ENCODE peak calls at places on chromosomes 1 and 21, in four cellular contexts. V is NCI-H748 treated with DMSO at 0.1 percent for 48 hours, K is NCI-H1105, X is PC-9. N is an unnamed sample.

GRCh38 chr1:15337656-15338402 is 71.9 kb upstream of the EFHD2 start:
- DNase-seq in V (no peak), K (no peak), X (peak), N (no peak)

GRCh38 chr21:42067531-42068255 is 3.4 kb upstream of the UMODL1 start:
- DNase-seq in V (no peak), K (no peak), X (no peak), N (no peak)

GRCh38 chr1:109929170-109929569 is 18.5 kb downstream of the CSF1 start:
- DNase-seq in V (no peak), K (no peak), X (no peak), N (no peak)

GRCh38 chr1:22835920-22836319 is 125.3 kb downstream of the EPHB2 start:
- DNase-seq in V (no peak), K (no peak), X (no peak), N (peak)

GRCh38 chr1:184504012-184504694 is 117.3 kb downstream of the C1orf21 start:
- DNase-seq in V (peak), K (peak), X (no peak), N (no peak)

GRCh38 chr1:153578490-153578889 is 12.8 kb upstream of the S100A2 start:
- DNase-seq in V (no peak), K (no peak), X (no peak), N (no peak)

GRCh38 chr1:213300433-213300832 is 249.4 kb downstream of the RPS6KC1 start:
- DNase-seq in V (no peak), K (no peak), X (no peak), N (no peak)

GRCh38 chr1:117045644-117046043 is 14.5 kb upstream of the TTF2 start:
- DNase-seq in V (no peak), K (no peak), X (no peak), N (no peak)

GRCh38 chr21:41149199-41149598 is 18.8 kb upstream of the BACE2 start:
- DNase-seq in V (no peak), K (no peak), X (no peak), N (no peak)

GRCh38 chr1:115564201-115564600 is 77.6 kb upstream of the VANGL1 start:
- DNase-seq in V (no peak), K (no peak), X (no peak), N (no peak)

GRCh38 chr1:12186277-12186985 is 19.6 kb downstream of the TNFRSF1B start:
- DNase-seq in V (no peak), K (no peak), X (no peak), N (no peak)

GRCh38 chr1:117802546-117803257 is 126.7 kb downstream of the GDAP2 start:
- DNase-seq in V (no peak), K (no peak), X (no peak), N (no peak)

GRCh38 chr1:37845781-37846180 is 13.6 kb downstream of the MTF1 start:
- DNase-seq in V (no peak), K (no peak), X (no peak), N (no peak)

GRCh38 chr1:156228501-156228900 is 13.5 kb upstream of the BGLAP start:
- DNase-seq in V (no peak), K (no peak), X (no peak), N (no peak)

GRCh38 chr1:175679931-175680652 is 63.3 kb downstream of the TNR start:
- DNase-seq in V (no peak), K (no peak), X (no peak), N (no peak)

GRCh38 chr1:34057347-34057746 is 107.7 kb downstream of the CSMD2 start:
- DNase-seq in V (no peak), K (peak), X (no peak), N (no peak)

GRCh38 chr21:37863842-37864241 is 52.4 kb downstream of the KCNJ6 start:
- DNase-seq in V (no peak), K (no peak), X (no peak), N (peak)

GRCh38 chr21:15731243-15731613 is 1.4 kb downstream of the USP25 start:
- DNase-seq in V (no peak), K (no peak), X (peak), N (no peak)

GRCh38 chr1:174659823-174660222 is 212.1 kb downstream of the GPR52 start:
- DNase-seq in V (no peak), K (no peak), X (peak), N (peak)

GRCh38 chr1:110007458-110007857 is 22.9 kb downstream of the AHCYL1 start:
- DNase-seq in V (no peak), K (no peak), X (no peak), N (no peak)

GRCh38 chr1:94156226-94156625 is 35.3 kb upstream of the ABCA4 start:
- DNase-seq in V (no peak), K (no peak), X (no peak), N (no peak)

GRCh38 chr1:59877108-59877682 is 49.4 kb downstream of the CYP2J2 start:
- DNase-seq in V (no peak), K (no peak), X (no peak), N (no peak)

GRCh38 chr1:192270398-192270797 is 46.4 kb upstream of the RGS21 start:
- DNase-seq in V (no peak), K (no peak), X (no peak), N (no peak)

GRCh38 chr1:25099343-25099951 is 132.9 kb downstream of the SYF2 start:
- DNase-seq in V (peak), K (no peak), X (no peak), N (no peak)

GRCh38 chr1:151007853-151008243 is 401 bp upstream of the PRUNE1 start:
- DNase-seq in V (no peak), K (no peak), X (no peak), N (no peak)

GRCh38 chr1:39955547-39956539 is 898 bp downstream of the MFSD2A start:
- DNase-seq in V (peak), K (peak), X (peak), N (no peak)

GRCh38 chr1:17610085-17610484 is 70.6 kb downstream of the ARHGEF10L start:
- DNase-seq in V (no peak), K (no peak), X (no peak), N (no peak)

GRCh38 chr1:211386931-211387330 is 60.3 kb downstream of the TRAF5 start:
- DNase-seq in V (no peak), K (no peak), X (no peak), N (no peak)

GRCh38 chr1:32666866-32667566 is 16.0 kb downstream of the RBBP4 start:
- DNase-seq in V (no peak), K (no peak), X (no peak), N (no peak)

GRCh38 chr1:41767534-41767933 is 151.2 kb downstream of the HIVEP3 start:
- DNase-seq in V (no peak), K (no peak), X (no peak), N (no peak)

GRCh38 chr1:152013664-152014237 is 20.1 kb upstream of the S100A10 start:
- DNase-seq in V (no peak), K (no peak), X (no peak), N (no peak)